ENCODE peak calls at places on chromosome 10, in nine cellular contexts. D is neural crest cell, V is pancreas, Z is AG10803, J is neural progenitor cell, A is GM10248, B is GM20000, O is choroid plexus epithelial cell, I is A549. Y is an unnamed sample.

GRCh38 chr10:129602938-129603520 is 136.0 kb downstream of the MGMT start:
- DNase-seq in D (no peak), V (no peak), Z (no peak), J (no peak), A (no peak), B (no peak), O (no peak), I (no peak), Y (no peak)

GRCh38 chr10:5529702-5530411 is 5.1 kb downstream of the CALML3 start:
- DNase-seq in D (no peak), V (no peak), Z (no peak), J (no peak), A (no peak), B (no peak), O (no peak), I (no peak), Y (no peak)

GRCh38 chr10:31059323-31059722 is 27.7 kb upstream of the ZNF438 start:
- DNase-seq in D (no peak), V (no peak), Z (no peak), J (no peak), A (no peak), B (no peak), O (no peak), I (no peak), Y (no peak)

GRCh38 chr10:99304027-99304856 is 24.9 kb upstream of the CNNM1 start:
- DNase-seq in D (no peak), V (peak), Z (peak), J (no peak), A (no peak), B (no peak), O (no peak), I (no peak), Y (no peak)

GRCh38 chr10:44689368-44689767 is 221.8 kb upstream of the TMEM72 start:
- DNase-seq in D (no peak), V (no peak), Z (peak), J (peak), A (no peak), B (no peak), O (no peak), I (no peak), Y (no peak)

GRCh38 chr10:28012990-28013389 is 14.1 kb upstream of the ODAD2 start:
- DNase-seq in D (no peak), V (no peak), Z (no peak), J (no peak), A (no peak), B (no peak), O (no peak), I (no peak), Y (no peak)

GRCh38 chr10:120387326-120387725 is 69.7 kb upstream of the PLPP4 start:
- DNase-seq in D (no peak), V (no peak), Z (peak), J (no peak), A (no peak), B (no peak), O (peak), I (no peak), Y (no peak)

GRCh38 chr10:98388086-98388655 is 26.8 kb downstream of the PYROXD2 start:
- DNase-seq in D (no peak), V (no peak), Z (no peak), J (peak), A (no peak), B (no peak), O (no peak), I (no peak), Y (no peak)

GRCh38 chr10:122648599-122649428 is 50.8 kb downstream of the C10orf120 start:
- DNase-seq in D (peak), V (peak), Z (peak), J (peak), A (peak), B (peak), O (peak), I (peak), Y (peak)

GRCh38 chr10:90417056-90417455 is 440.8 kb downstream of the HTR7 start:
- DNase-seq in D (no peak), V (no peak), Z (peak), J (no peak), A (no peak), B (no peak), O (peak), I (no peak), Y (no peak)

GRCh38 chr10:31771345-31771831 is 157.2 kb downstream of the ARHGAP12 start:
- DNase-seq in D (no peak), V (peak), Z (peak), J (no peak), A (no peak), B (no peak), O (no peak), I (no peak), Y (no peak)

GRCh38 chr10:11442001-11442773 is 169.3 kb downstream of the USP6NL start:
- DNase-seq in D (no peak), V (no peak), Z (no peak), J (no peak), A (peak), B (peak), O (no peak), I (no peak), Y (no peak)

GRCh38 chr10:132848951-132849545 is 63.1 kb upstream of the NKX6-2 start:
- DNase-seq in D (no peak), V (no peak), Z (no peak), J (no peak), A (no peak), B (no peak), O (no peak), I (no peak), Y (no peak)

GRCh38 chr10:127278001-127278400 is 81.6 kb upstream of the INSYN2A start:
- DNase-seq in D (no peak), V (no peak), Z (peak), J (no peak), A (no peak), B (no peak), O (peak), I (no peak), Y (no peak)

GRCh38 chr10:13162013-13162364 is 631 bp downstream of the MCM10 start:
- DNase-seq in D (peak), V (no peak), Z (no peak), J (peak), A (no peak), B (peak), O (no peak), I (peak), Y (no peak)

GRCh38 chr10:31582365-31583052 is 263.5 kb downstream of the ZEB1 start:
- DNase-seq in D (no peak), V (no peak), Z (peak), J (no peak), A (no peak), B (no peak), O (peak), I (peak), Y (no peak)

GRCh38 chr10:6563720-6564119 is 16.4 kb downstream of the PRKCQ start:
- DNase-seq in D (no peak), V (no peak), Z (no peak), J (no peak), A (no peak), B (no peak), O (no peak), I (no peak), Y (no peak)

GRCh38 chr10:85600026-85600743 is 766.4 kb downstream of the GRID1 start:
- DNase-seq in D (no peak), V (no peak), Z (no peak), J (no peak), A (no peak), B (no peak), O (no peak), I (no peak), Y (no peak)

GRCh38 chr10:12503311-12503710 is 154.0 kb downstream of the CAMK1D start:
- DNase-seq in D (no peak), V (no peak), Z (no peak), J (no peak), A (no peak), B (no peak), O (no peak), I (no peak), Y (no peak)

GRCh38 chr10:111098679-111099437 is 22.0 kb downstream of the ADRA2A start:
- DNase-seq in D (no peak), V (no peak), Z (no peak), J (no peak), A (no peak), B (no peak), O (peak), I (no peak), Y (no peak)

GRCh38 chr10:13559124-13559700 is 27.6 kb upstream of the PRPF18 start:
- DNase-seq in D (no peak), V (no peak), Z (no peak), J (no peak), A (no peak), B (no peak), O (no peak), I (no peak), Y (no peak)

GRCh38 chr10:110916554-110917346 is 2.2 kb downstream of the BBIP1 start:
- DNase-seq in D (no peak), V (no peak), Z (peak), J (no peak), A (no peak), B (no peak), O (peak), I (no peak), Y (no peak)

GRCh38 chr10:12533723-12534122 is 184.4 kb downstream of the CAMK1D start:
- DNase-seq in D (no peak), V (no peak), Z (no peak), J (no peak), A (no peak), B (no peak), O (no peak), I (no peak), Y (no peak)

GRCh38 chr10:102917314-102917961 is 656 bp upstream of the CNNM2 start:
- DNase-seq in D (peak), V (peak), Z (peak), J (peak), A (peak), B (peak), O (peak), I (peak), Y (peak)

GRCh38 chr10:30788307-30788706 is 158.8 kb upstream of the LYZL2 start:
- DNase-seq in D (no peak), V (no peak), Z (no peak), J (no peak), A (no peak), B (no peak), O (peak), I (no peak), Y (no peak)

GRCh38 chr10:49527061-49527460 is 11.9 kb downstream of the ERCC6 start:
- DNase-seq in D (no peak), V (no peak), Z (no peak), J (no peak), A (no peak), B (no peak), O (no peak), I (no peak), Y (no peak)

GRCh38 chr10:31584789-31585406 is 265.9 kb downstream of the ZEB1 start:
- DNase-seq in D (no peak), V (no peak), Z (no peak), J (no peak), A (no peak), B (no peak), O (no peak), I (no peak), Y (no peak)

GRCh38 chr10:55628260-55628701 is 732.8 kb downstream of the ZWINT start:
- DNase-seq in D (peak), V (no peak), Z (no peak), J (peak), A (no peak), B (no peak), O (no peak), I (no peak), Y (no peak)
- TF ChIP-seq CTCF in D (no peak), V (no peak), Z (no peak), J (peak), A (no peak), B (no peak), O (no peak), I (no peak), Y (no peak)

DNA sequence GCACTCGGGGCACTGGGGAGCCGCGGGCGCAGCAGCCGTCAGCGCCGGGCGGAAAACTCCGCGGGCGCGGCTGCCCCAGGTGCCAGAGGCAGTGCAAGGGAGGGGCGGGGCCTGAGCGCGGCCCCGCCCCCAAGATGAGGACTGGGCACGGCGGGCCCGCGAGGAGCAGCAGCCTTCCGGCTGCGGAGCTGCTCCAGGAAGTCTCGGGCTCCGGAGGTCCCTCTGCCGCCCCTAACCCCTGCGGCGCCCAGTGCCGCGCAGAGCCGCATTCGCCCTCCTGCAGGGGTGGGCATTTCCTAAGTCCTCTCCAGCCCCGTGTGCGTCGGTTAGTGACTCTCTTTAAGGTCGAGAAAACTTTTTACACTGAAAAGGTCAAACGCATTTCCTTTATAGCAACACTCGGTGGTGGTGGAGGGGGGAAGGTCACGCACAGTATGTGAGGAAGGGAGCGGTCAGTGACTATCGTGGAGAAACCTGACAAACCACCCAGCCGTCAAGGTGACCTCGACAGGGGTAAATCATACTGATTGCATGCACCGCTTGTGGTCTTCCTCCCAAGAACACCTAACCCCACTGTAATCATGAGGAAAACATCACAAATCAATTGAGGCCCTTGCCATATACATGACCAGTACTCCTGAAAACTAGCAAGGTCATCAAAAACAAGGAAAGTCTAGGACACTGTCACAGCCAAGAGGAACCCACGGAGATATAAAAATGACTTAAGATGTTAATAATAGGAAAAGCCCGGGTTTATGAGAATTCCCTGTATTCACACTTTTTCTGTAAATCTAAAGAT is at the start of gene ANXA11:
- DNase-seq in D (peak), V (peak), Z (peak), J (peak), A (peak), B (peak), O (peak), I (peak), Y (peak)
- TF ChIP-seq CTCF in D (no peak), V (no peak), Z (no peak), J (no peak), A (no peak), B (no peak), O (no peak), I (no peak), Y (no peak)

GRCh38 chr10:106727170-106727569 is 437.3 kb downstream of the SORCS1 start:
- DNase-seq in D (no peak), V (no peak), Z (no peak), J (no peak), A (no peak), B (no peak), O (no peak), I (no peak), Y (no peak)

GRCh38 chr10:106728232-106728631 is 436.3 kb downstream of the SORCS1 start:
- DNase-seq in D (no peak), V (no peak), Z (no peak), J (no peak), A (no peak), B (no peak), O (no peak), I (no peak), Y (no peak)

DNA sequence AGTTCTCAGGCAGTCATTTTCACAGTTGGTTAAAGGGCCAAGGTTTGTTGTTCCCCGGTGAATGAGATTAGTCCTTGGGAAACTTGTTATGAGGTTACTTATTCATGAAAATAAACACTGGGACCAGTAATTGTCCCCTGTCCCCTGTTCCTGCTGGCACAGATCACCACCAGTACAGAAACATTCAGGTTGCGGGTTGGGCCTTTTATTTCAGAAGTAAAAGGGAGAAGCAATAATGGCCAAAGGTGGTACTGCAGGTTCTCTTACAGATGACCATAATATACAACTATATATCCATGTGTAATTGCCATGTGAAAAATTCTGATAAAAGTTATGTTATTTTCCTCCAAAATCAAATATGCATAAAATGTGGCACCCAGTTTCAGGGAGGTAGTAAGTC is 442.0 kb downstream of the SORCS1 start:
- DNase-seq in D (no peak), V (no peak), Z (no peak), J (no peak), A (no peak), B (no peak), O (no peak), I (no peak), Y (no peak)
- TF ChIP-seq CTCF in D (peak), V (no peak), Z (no peak), J (peak), A (no peak), B (no peak), O (no peak), I (no peak), Y (no peak)

GRCh38 chr10:70328987-70329386 is 45.2 kb upstream of the NPFFR1 start:
- DNase-seq in D (no peak), V (no peak), Z (peak), J (no peak), A (no peak), B (no peak), O (no peak), I (no peak), Y (no peak)

GRCh38 chr10:70330671-70331070 is 46.9 kb upstream of the NPFFR1 start:
- DNase-seq in D (no peak), V (no peak), Z (no peak), J (no peak), A (no peak), B (no peak), O (no peak), I (no peak), Y (no peak)

GRCh38 chr10:70331160-70331485 is 47.3 kb upstream of the NPFFR1 start:
- DNase-seq in D (no peak), V (no peak), Z (no peak), J (no peak), A (no peak), B (no peak), O (no peak), I (no peak), Y (no peak)

GRCh38 chr10:70333268-70333667 is 49.2 kb downstream of the LRRC20 start:
- DNase-seq in D (no peak), V (no peak), Z (no peak), J (no peak), A (no peak), B (no peak), O (no peak), I (no peak), Y (no peak)

DNA sequence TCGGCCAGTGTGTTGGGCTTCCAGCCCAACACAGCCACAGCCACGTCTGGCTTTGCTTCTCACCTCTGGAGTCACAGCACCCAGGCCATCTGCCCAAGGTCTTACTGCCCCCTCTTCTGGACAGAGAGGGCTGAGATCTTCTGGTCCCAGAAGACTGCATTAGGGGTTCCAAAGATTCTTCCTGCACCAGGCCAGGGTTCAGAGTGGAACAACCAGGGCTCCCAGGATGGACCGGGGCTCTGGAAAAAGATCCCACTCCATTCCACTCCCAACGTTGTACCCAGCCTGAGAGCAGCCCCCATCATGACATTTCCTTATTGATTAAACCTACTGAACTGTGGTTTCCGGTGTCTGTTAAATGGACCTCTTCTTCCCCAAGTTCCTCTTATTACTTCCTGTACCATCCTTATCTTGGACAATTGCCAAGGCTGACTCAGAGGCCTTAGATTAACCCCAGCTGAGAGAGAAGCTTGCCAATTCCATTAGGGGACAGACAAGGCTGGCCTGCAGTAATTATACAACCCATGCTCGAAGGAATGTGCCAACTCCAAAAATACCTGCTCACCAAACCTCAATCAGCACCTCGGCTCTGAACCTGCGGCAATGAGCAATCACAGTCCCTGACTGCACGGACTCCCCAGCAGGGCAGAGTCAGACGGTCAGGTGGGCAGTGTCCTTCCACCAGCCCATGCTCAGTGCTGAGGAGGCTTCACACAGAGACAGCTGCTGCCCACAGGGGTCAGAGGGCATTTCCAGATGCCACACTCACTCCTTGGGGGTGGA is 47.9 kb upstream of the NPFFR1 start:
- DNase-seq in D (no peak), V (peak), Z (peak), J (no peak), A (peak), B (peak), O (peak), I (peak), Y (peak)
- TF ChIP-seq CTCF in D (no peak), V (no peak), Z (peak), J (no peak), A (peak), B (peak), O (peak), I (no peak), Y (peak)

Y was measured in GM13977.